ENCODE peak calls at places on chromosomes 16 and 17, in five cellular contexts. H is thoracic aorta, V is omental fat pad, I is neural crest cell, W is Peyer's patch. U is an unnamed sample.
A peak's percentile ranks its signal among the peaks of the same experiment; 100 is the strongest.

GRCh38 chr17:46274238-46274637 is 20.7 kb upstream of the LRRC37A start:
- DNase-seq in W (no peak), V (no peak), H (no peak), I (no peak), U (no peak)

GRCh38 chr17:59505610-59506276 is 59.7 kb upstream of the DHX40 start:
- DNase-seq in I (no peak), H (no peak), W (no peak), V (no peak), U (no peak)

GRCh38 chr17:82349287-82349701 is 9.8 kb upstream of the TEX19 start:
- DNase-seq in W (no peak), I (no peak), V (no peak), H (no peak), U (no peak)

GRCh38 chr17:11639736-11640510 is 41.7 kb downstream of the DNAH9 start:
- DNase-seq in W (no peak), H (no peak), I (no peak), V (no peak), U (no peak)

GRCh38 chr16:2333772-2334379 is 6.7 kb downstream of the ABCA3 start:
- DNase-seq in W (no peak), H (no peak), V (no peak), I (no peak), U (no peak)

GRCh38 chr16:11914210-11914758 is 1.5 kb downstream of the GSPT1 start:
- DNase-seq in I (no peak), H (no peak), V (no peak), W (no peak), U (no peak)

GRCh38 chr16:23401142-23401541 is 51.8 kb downstream of the COG7 start:
- DNase-seq in I (no peak), W (no peak), H (no peak), V (no peak), U (peak; percentile 61)

GRCh38 chr16:23222929-23223328 is 40.4 kb downstream of the SCNN1G start:
- DNase-seq in W (no peak), V (no peak), I (no peak), H (no peak), U (no peak)

GRCh38 chr17:82320956-82321927 is 3.8 kb upstream of the CD7 start:
- DNase-seq in H (no peak), W (no peak), I (peak; percentile 41), V (no peak), U (no peak)

GRCh38 chr17:77345260-77345910 is 204.6 kb downstream of the SEC14L1 start:
- DNase-seq in V (no peak), H (no peak), W (no peak), I (no peak), U (peak; percentile 22)

GRCh38 chr17:6894206-6894528 is 62.6 kb upstream of the TEKT1 start:
- DNase-seq in I (no peak), W (no peak), V (no peak), H (no peak), U (no peak)
- TF ChIP-seq CTCF in I (peak; percentile 52), W (no peak), V (no peak), H (no peak), U (peak; percentile 28)

GRCh38 chr16:4316103-4316731 is 350 bp downstream of the GLIS2 start:
- DNase-seq in H (no peak), I (no peak), V (no peak), W (no peak), U (no peak)

GRCh38 chr16:4315185-4316102 is at the start of gene GLIS2:
- DNase-seq in V (no peak), I (peak; percentile 66), H (no peak), W (no peak), U (peak; percentile 89)

GRCh38 chr16:4316732-4317461 is 1.0 kb downstream of the GLIS2 start:
- DNase-seq in I (no peak), W (no peak), V (no peak), H (no peak), U (peak; percentile 95)

GRCh38 chr16:4313563-4314531 is 2.0 kb upstream of the GLIS2 start:
- DNase-seq in W (no peak), V (no peak), I (peak; percentile 60), H (no peak), U (no peak)

DNA sequence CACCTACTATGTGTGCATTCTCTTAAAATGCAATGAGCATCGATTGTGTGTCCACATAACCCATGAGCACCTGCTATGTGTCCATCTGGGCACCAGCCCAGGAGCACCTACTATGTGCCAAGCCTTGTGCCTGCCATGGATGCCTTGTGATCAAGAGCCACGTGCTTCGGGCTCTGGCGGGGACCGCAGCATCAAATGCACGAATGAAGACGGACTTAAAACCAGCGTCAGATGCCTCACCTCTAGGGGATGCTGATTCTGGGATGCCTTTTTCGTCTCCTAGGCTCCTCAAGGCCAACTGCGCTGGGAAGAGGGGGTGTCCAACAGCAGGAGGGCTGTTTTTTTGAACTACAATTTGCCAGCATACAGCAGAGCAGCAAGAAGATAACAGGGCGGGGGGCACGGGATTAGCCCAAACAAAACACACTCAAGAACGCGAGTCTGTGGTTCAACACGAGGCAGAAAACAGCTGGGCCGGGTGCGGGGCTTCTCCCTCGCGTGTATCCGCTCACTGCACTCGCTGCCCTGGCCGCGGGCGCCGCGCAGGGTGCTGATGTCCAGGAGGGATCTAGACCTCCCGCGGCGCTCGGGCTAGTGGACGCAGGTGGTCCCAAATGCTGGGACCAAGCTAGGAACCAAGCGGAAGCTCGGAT is 1.2 kb upstream of the GLIS2 start:
- DNase-seq in H (no peak), W (no peak), I (no peak), V (no peak), U (peak; percentile 91)
- TF ChIP-seq CTCF in H (no peak), W (no peak), I (no peak), V (no peak), U (no peak)

GRCh38 chr17:19433727-19434340 is 22.8 kb downstream of the RNF112 start:
- DNase-seq in H (no peak), V (no peak), I (no peak), W (no peak), U (no peak)
- TF ChIP-seq CTCF in H (no peak), V (no peak), I (no peak), W (no peak), U (no peak)

GRCh38 chr16:54546481-54546880 is 259.9 kb upstream of the IRX3 start:
- DNase-seq in V (no peak), I (no peak), H (no peak), W (no peak), U (no peak)
- TF ChIP-seq CTCF in V (no peak), I (no peak), H (no peak), W (no peak), U (no peak)

DNA sequence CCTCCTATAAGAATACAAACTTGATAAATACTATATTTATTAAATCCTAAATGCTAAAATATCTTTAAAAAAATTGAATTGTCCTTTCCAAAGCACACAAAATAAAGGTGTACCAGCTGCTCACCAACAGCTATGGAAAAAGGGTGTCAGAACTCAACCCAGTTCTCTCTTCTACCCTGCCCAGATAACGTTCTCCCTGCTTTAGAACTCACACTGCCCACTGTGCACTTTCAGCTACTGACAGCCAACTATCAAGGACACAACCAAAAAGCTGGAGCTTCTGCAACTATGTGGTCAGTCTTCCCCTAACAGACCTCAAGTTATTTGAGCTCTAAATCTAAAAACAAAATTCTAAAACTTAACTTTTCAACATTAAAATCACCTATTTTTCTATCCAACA is 13.7 kb downstream of the AP1G1 start:
- DNase-seq in H (no peak), W (no peak), V (no peak), I (no peak), U (no peak)
- TF ChIP-seq CTCF in H (no peak), W (no peak), V (no peak), I (no peak), U (no peak)